ENCODE peak calls at places on chromosomes 5 and 9, in ten cellular contexts. E is K562, A is prostate gland, G is IMR-90, Y is ascending aorta, M is left ventricle myocardium inferior, F is aorta, J is HCT116, P is tibial artery, K is PC-3. L is an unnamed sample. For H3K4me1 and H3K9me3, the result is how much of the 10 kb centered on the place peaks cover.

GRCh38 chr9:81032030-81032572 is 657.2 kb downstream of the TLE1 start:
- DNase-seq in F (peak), Y (peak), E (no peak), J (no peak), P (no peak), G (peak), M (no peak), K (peak), A (no peak), L (no peak)

GRCh38 chr5:110839004-110839403 is 100.2 kb downstream of the SLC25A46 start:
- DNase-seq in K (no peak), P (no peak), F (no peak), J (no peak), E (no peak), M (no peak), A (no peak), G (no peak), Y (no peak), L (no peak)

GRCh38 chr9:71733176-71733575 is 35.1 kb downstream of the CEMIP2 start:
- DNase-seq in M (no peak), J (no peak), P (no peak), E (no peak), G (peak), F (no peak), A (no peak), K (no peak), Y (no peak), L (no peak)

GRCh38 chr9:132977626-132978450 is 656 bp upstream of the GFI1B start:
- DNase-seq in J (peak), E (peak), F (peak), A (peak), G (peak), P (peak), Y (no peak), M (peak), K (peak), L (peak)

GRCh38 chr9:88745281-88746001 is 210.5 kb downstream of the NXNL2 start:
- DNase-seq in G (peak), A (no peak), M (no peak), E (no peak), Y (no peak), K (no peak), P (no peak), F (no peak), J (no peak), L (no peak)

GRCh38 chr9:128685636-128686489 is 3.2 kb upstream of the SET start:
- DNase-seq in G (no peak), Y (no peak), M (no peak), F (peak), A (no peak), P (no peak), J (no peak), K (no peak), E (no peak), L (peak)

GRCh38 chr5:6568383-6568782 is 64.5 kb downstream of the NSUN2 start:
- DNase-seq in M (peak), K (no peak), F (no peak), A (peak), Y (peak), G (no peak), J (no peak), P (no peak), E (no peak), L (no peak)

GRCh38 chr5:33046091-33046490 is 335.0 kb downstream of the NPR3 start:
- DNase-seq in K (no peak), G (no peak), E (no peak), A (no peak), J (no peak), M (no peak), F (no peak), Y (no peak), P (no peak), L (no peak)

GRCh38 chr9:16179566-16179965 is 626.7 kb downstream of the CCDC171 start:
- DNase-seq in Y (no peak), P (no peak), E (no peak), F (no peak), A (no peak), M (no peak), K (no peak), J (no peak), G (no peak), L (no peak)

GRCh38 chr5:40221796-40222195 is 457.9 kb upstream of the PTGER4 start:
- DNase-seq in Y (no peak), J (no peak), A (no peak), K (peak), G (peak), P (no peak), M (no peak), F (no peak), E (no peak), L (no peak)

GRCh38 chr9:121557581-121558422 is 58.2 kb upstream of the GGTA1 start:
- DNase-seq in M (peak), A (peak), P (peak), Y (peak), E (no peak), G (peak), J (no peak), K (peak), F (peak), L (no peak)

GRCh38 chr9:114037249-114037648 is 40.9 kb downstream of the AMBP start:
- DNase-seq in Y (peak), K (no peak), M (no peak), A (peak), J (no peak), E (no peak), P (no peak), F (no peak), G (no peak), L (no peak)

GRCh38 chr5:102789469-102789868 is 34.4 kb downstream of the PAM start:
- DNase-seq in G (no peak), P (no peak), K (no peak), E (no peak), M (no peak), Y (no peak), A (no peak), J (no peak), F (no peak), L (no peak)

GRCh38 chr5:79774855-79775237 is 85.2 kb downstream of the CMYA5 start:
- DNase-seq in M (no peak), A (no peak), G (no peak), P (no peak), F (no peak), J (no peak), K (no peak), Y (no peak), E (no peak), L (no peak)

GRCh38 chr5:139774980-139775654 is 20.5 kb upstream of the PSD2 start:
- DNase-seq in J (no peak), A (peak), M (peak), K (peak), E (peak), F (peak), G (peak), P (peak), Y (peak), L (peak)

GRCh38 chr5:59587489-59588337 is 305.8 kb downstream of the PDE4D start:
- DNase-seq in J (no peak), F (peak), E (no peak), A (peak), P (no peak), G (peak), M (peak), K (peak), Y (no peak), L (no peak)

GRCh38 chr5:171201285-171201684 is 107.8 kb upstream of the TLX3 start:
- DNase-seq in E (no peak), K (no peak), J (no peak), F (no peak), G (peak), P (no peak), A (no peak), M (no peak), Y (no peak), L (no peak)

GRCh38 chr9:15246688-15247087 is 60.3 kb downstream of the TTC39B start:
- DNase-seq in P (no peak), F (no peak), G (peak), J (peak), Y (no peak), A (no peak), K (peak), M (no peak), E (no peak), L (no peak)

GRCh38 chr9:131813116-131813515 is 73.2 kb upstream of the RAPGEF1 start:
- DNase-seq in G (peak), P (no peak), J (no peak), Y (no peak), M (no peak), A (no peak), K (peak), E (no peak), F (peak), L (no peak)

GRCh38 chr9:123640792-123641222 is 284.8 kb downstream of the CRB2 start:
- DNase-seq in G (no peak), P (no peak), A (no peak), Y (no peak), J (no peak), F (no peak), M (no peak), K (no peak), E (no peak), L (peak)

GRCh38 chr9:79477955-79478751 is 93.6 kb upstream of the TLE4 start:
- DNase-seq in Y (no peak), F (no peak), K (peak), G (peak), A (no peak), J (no peak), P (peak), M (no peak), E (no peak), L (peak)

GRCh38 chr9:123550012-123550411 is 194.0 kb downstream of the CRB2 start:
- DNase-seq in M (no peak), A (no peak), G (no peak), F (no peak), E (no peak), J (no peak), K (no peak), Y (no peak), P (no peak), L (no peak)

GRCh38 chr9:116015855-116016254 is 137.7 kb upstream of the PAPPA start:
- DNase-seq in K (no peak), M (no peak), A (no peak), P (no peak), Y (no peak), F (no peak), G (no peak), E (no peak), J (no peak), L (no peak)

GRCh38 chr5:100780376-100780870 is 122.7 kb downstream of the ST8SIA4 start:
- DNase-seq in M (no peak), A (no peak), E (no peak), F (no peak), Y (no peak), G (no peak), P (no peak), J (no peak), K (no peak), L (peak)

GRCh38 chr5:171478946-171479775 is 59.7 kb downstream of the FGF18 start:
- DNase-seq in P (no peak), E (no peak), F (peak), K (no peak), G (no peak), Y (no peak), M (no peak), A (no peak), J (no peak), L (no peak)

GRCh38 chr5:133205204-133205603 is 153.4 kb downstream of the HSPA4 start:
- DNase-seq in J (no peak), E (no peak), Y (no peak), P (no peak), K (no peak), M (no peak), F (no peak), A (no peak), G (peak), L (no peak)

DNA sequence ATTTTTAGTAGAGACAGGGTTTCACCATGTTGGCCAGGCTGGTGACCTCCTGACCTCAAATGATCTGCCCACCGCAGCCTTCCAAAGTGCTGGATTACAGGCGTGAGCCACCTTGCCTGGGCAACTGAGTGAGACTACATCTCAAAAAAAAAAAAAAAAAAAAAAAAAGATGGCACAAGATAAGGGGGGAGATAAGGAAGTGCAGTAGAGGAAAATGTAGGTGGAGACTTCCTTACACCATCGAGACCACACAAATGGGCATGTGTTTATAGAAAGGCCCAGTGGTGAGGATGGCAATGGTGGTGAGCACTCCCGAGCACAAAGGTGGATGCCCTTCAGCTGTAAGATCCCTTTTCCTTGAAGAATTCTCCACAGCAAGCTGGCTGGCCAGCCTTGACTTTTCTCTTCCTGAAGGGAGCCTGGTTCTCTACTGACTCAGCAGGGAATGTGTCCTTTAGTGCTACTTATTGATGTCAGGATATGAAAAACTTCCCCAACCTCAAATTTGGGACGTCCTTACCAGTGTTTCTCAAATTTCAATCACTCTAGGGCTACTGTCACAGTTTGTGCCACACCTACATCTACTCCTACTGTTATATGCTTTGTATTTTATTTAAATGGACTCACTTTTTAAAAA is 28.2 kb downstream of the ERGIC1 start:
- DNase-seq in K (peak), G (peak), F (no peak), P (no peak), M (no peak), Y (no peak), A (no peak), J (no peak), E (no peak), L (no peak)
- H3K4me1 ChIP-seq in K (under half), G (under half), F (under half), P (half or more), M (half or more), Y (half or more), A (under half), J (under half), E (under half), L (under half)

GRCh38 chr5:69134126-69134525 is 32.8 kb upstream of the CCNB1 start:
- DNase-seq in G (no peak), K (no peak), J (no peak), F (no peak), M (no peak), A (no peak), E (no peak), P (no peak), Y (no peak), L (no peak)

GRCh38 chr5:69129413-69129812 is 35.6 kb downstream of the SLC30A5 start:
- DNase-seq in G (peak), P (no peak), M (no peak), Y (no peak), K (peak), J (no peak), A (no peak), F (no peak), E (no peak), L (no peak)

GRCh38 chr5:69131304-69131703 is 35.6 kb upstream of the CCNB1 start:
- DNase-seq in M (no peak), G (no peak), Y (no peak), F (no peak), E (no peak), K (no peak), J (no peak), A (no peak), P (no peak), L (no peak)

GRCh38 chr5:69130241-69130640 is 36.4 kb downstream of the SLC30A5 start:
- DNase-seq in J (no peak), G (peak), F (no peak), E (no peak), A (no peak), Y (no peak), M (no peak), P (no peak), K (no peak), L (no peak)
- H3K9me3 ChIP-seq in J (under half), G (under half), F (under half), E (under half), A (under half), Y (under half), M (under half), P (under half), K (under half), L (under half)

GRCh38 chr9:34664281-34665108 is 2.0 kb upstream of the CCL27 start:
- DNase-seq in A (peak), F (peak), J (peak), M (peak), E (peak), G (peak), P (peak), Y (peak), K (peak), L (peak)

GRCh38 chr9:34663296-34663590 is 786 bp upstream of the CCL27 start:
- DNase-seq in J (no peak), A (no peak), M (no peak), E (no peak), K (no peak), Y (no peak), F (no peak), P (no peak), G (no peak), L (no peak)

GRCh38 chr9:34662544-34663295 is at the start of gene CCL27:
- DNase-seq in G (no peak), E (no peak), F (no peak), Y (no peak), J (no peak), P (no peak), A (no peak), M (no peak), K (no peak), L (no peak)

GRCh38 chr9:34665109-34665380 is 2.6 kb upstream of the CCL27 start:
- DNase-seq in G (no peak), P (no peak), M (no peak), K (no peak), E (no peak), Y (no peak), F (no peak), A (no peak), J (no peak), L (no peak)

DNA sequence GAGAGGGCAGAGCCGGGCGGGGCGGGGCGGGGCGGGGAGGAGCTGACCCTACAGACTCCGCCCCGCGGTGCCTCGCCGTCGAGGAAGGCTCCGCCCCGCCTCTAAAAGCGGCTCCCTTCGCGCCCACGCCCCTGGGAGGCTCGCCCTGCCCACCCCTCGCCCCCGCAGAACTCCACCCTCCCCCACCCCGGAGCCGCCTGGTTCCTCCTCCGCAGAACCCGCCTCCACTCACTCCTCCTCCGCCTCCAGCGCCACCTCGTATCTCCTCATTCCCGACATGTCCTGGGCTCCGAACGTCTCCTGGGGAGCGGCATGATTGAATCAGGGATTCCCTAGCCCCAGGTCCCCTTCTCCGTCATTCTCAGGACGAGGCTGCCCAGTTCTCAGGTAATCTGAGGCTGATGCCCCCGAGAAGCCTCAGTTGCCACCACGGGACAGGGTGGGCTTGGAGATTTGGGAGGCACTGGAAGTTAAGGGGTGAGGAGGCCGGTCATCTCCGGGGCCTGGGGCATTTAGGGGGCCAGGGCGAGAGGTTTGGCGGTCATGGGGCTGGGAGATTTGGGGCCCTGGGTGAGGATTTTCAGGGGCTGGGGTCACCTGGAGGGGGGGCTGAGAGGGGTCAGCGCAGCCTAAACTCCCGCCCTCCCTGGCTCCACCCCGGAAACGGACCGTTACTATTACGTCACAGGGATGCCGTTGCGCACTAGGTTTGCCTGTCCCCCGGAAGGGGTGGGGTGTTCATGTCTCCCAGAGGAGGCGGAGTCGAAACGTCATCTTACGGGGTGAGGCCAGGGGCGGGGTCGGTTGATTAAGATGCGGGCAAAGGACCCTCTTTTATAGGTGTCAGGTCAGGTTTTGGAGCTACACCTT is 3.2 kb upstream of the CCL27 start:
- DNase-seq in G (peak), Y (peak), A (peak), P (peak), F (peak), M (peak), E (peak), J (peak), K (peak), L (peak)
- H3K4me3 ChIP-seq in G (peak), Y (peak), A (peak), P (peak), F (peak), M (peak), E (peak), J (peak), K (peak), L (peak)

GRCh38 chr9:134293576-134294227 is 32.6 kb upstream of the RXRA start:
- DNase-seq in M (peak), A (no peak), G (no peak), K (no peak), J (no peak), P (no peak), F (peak), E (no peak), Y (no peak), L (no peak)

GRCh38 chr9:134296301-134297081 is 29.8 kb upstream of the RXRA start:
- DNase-seq in A (no peak), E (no peak), F (peak), G (no peak), P (no peak), M (peak), K (no peak), Y (no peak), J (no peak), L (no peak)

GRCh38 chr9:134294228-134295071 is 31.8 kb upstream of the RXRA start:
- DNase-seq in M (peak), J (no peak), E (peak), Y (no peak), K (no peak), A (no peak), G (no peak), P (peak), F (peak), L (no peak)

GRCh38 chr9:134295746-134296250 is 30.5 kb upstream of the RXRA start:
- DNase-seq in G (no peak), F (peak), E (no peak), J (no peak), P (no peak), A (no peak), M (peak), Y (no peak), K (no peak), L (no peak)

DNA sequence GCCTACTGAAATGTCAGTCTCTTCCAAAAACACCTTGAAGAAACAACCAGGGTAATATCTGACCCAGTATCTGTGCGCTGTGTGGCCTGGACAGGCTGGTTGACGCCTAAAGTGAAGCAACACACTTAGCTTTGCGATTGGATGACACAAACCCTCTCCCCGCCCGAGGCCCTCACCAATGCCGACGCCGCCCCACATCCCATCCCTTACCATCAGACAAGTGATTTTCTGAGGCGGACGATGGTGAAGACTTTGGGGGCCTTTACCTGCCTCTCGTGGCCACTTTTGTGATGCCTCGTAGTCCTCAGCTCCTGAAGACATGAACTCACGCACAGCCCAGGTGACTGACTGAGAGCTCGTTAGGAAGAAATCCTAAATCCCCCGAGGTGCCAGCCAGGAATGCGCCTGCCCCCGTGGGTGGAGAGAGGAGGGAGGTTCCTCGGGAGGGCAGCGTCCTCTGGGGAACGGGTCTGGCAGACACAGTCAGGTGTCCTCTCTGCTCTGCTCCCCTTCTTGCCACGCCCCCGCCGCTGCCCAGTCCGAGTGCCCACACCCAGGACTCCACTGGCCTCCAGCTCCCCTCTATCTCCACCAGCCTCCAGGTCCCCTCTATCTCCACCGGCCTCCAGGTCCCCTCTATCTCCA is 31.0 kb upstream of the RXRA start:
- DNase-seq in K (no peak), J (no peak), E (no peak), Y (no peak), G (no peak), P (no peak), M (peak), A (no peak), F (peak), L (no peak)
- H3K4me1 ChIP-seq in K (under half), J (under half), E (under half), Y (under half), G (under half), P (under half), M (under half), A (under half), F (under half), L (under half)

L was measured in naive thymus-derived CD4-positive, alpha-beta T cell.